ENCODE peak calls at places on chromosomes 7 and 10, in eight cellular contexts. One of them, this sample, is unnamed.

GRCh38 chr7:80134105-80134535 is 511 bp upstream of the GNAI1 start:
- DNase-seq in stimulated activated CD8-positive, alpha-beta memory T cell treated with anti-CD3 and anti-CD28 coated beads, Interleukin-2, amount 100 ng/mL, for 48 hours: no peak
- DNase-seq in ELF-1: no peak
- DNase-seq in PC-9: no peak
- DNase-seq in AG08396: no peak
- DNase-seq in NCI-H1092: no peak
- DNase-seq in nephron progenitor cell: no peak
- DNase-seq in ACHN: no peak
- DNase-seq in this sample: no peak

GRCh38 chr10:132273966-132274365 is 33.8 kb downstream of the STK32C start:
- DNase-seq in ELF-1: no peak
- DNase-seq in nephron progenitor cell: no peak
- DNase-seq in ACHN: no peak
- DNase-seq in NCI-H1092: no peak
- DNase-seq in AG08396: no peak
- DNase-seq in PC-9: no peak
- DNase-seq in stimulated activated CD8-positive, alpha-beta memory T cell treated with anti-CD3 and anti-CD28 coated beads, Interleukin-2, amount 100 ng/mL, for 48 hours: no peak
- DNase-seq in this sample: no peak

GRCh38 chr10:129868470-129869035 is 95.5 kb downstream of the EBF3 start:
- DNase-seq in ELF-1: no peak
- DNase-seq in PC-9: no peak
- DNase-seq in stimulated activated CD8-positive, alpha-beta memory T cell treated with anti-CD3 and anti-CD28 coated beads, Interleukin-2, amount 100 ng/mL, for 48 hours: no peak
- DNase-seq in ACHN: no peak
- DNase-seq in NCI-H1092: no peak
- DNase-seq in AG08396: no peak
- DNase-seq in nephron progenitor cell: no peak
- DNase-seq in this sample: no peak

GRCh38 chr7:153835104-153835503 is 217.1 kb upstream of the DPP6 start:
- DNase-seq in NCI-H1092: peak
- DNase-seq in PC-9: no peak
- DNase-seq in stimulated activated CD8-positive, alpha-beta memory T cell treated with anti-CD3 and anti-CD28 coated beads, Interleukin-2, amount 100 ng/mL, for 48 hours: no peak
- DNase-seq in nephron progenitor cell: no peak
- DNase-seq in AG08396: no peak
- DNase-seq in ELF-1: no peak
- DNase-seq in ACHN: peak
- DNase-seq in this sample: peak

GRCh38 chr7:123774498-123774897 is 25.7 kb upstream of the WASL start:
- DNase-seq in PC-9: no peak
- DNase-seq in ELF-1: no peak
- DNase-seq in AG08396: no peak
- DNase-seq in ACHN: no peak
- DNase-seq in NCI-H1092: no peak
- DNase-seq in nephron progenitor cell: no peak
- DNase-seq in stimulated activated CD8-positive, alpha-beta memory T cell treated with anti-CD3 and anti-CD28 coated beads, Interleukin-2, amount 100 ng/mL, for 48 hours: no peak
- DNase-seq in this sample: no peak

GRCh38 chr7:81752318-81752714 is 17.5 kb downstream of the HGF start:
- DNase-seq in nephron progenitor cell: no peak
- DNase-seq in ACHN: no peak
- DNase-seq in NCI-H1092: no peak
- DNase-seq in stimulated activated CD8-positive, alpha-beta memory T cell treated with anti-CD3 and anti-CD28 coated beads, Interleukin-2, amount 100 ng/mL, for 48 hours: no peak
- DNase-seq in ELF-1: no peak
- DNase-seq in AG08396: no peak
- DNase-seq in PC-9: no peak
- DNase-seq in this sample: no peak

GRCh38 chr10:46560952-46561351 is 4.5 kb upstream of the GPRIN2 start:
- DNase-seq in nephron progenitor cell: peak
- DNase-seq in NCI-H1092: no peak
- DNase-seq in ELF-1: no peak
- DNase-seq in PC-9: peak
- DNase-seq in stimulated activated CD8-positive, alpha-beta memory T cell treated with anti-CD3 and anti-CD28 coated beads, Interleukin-2, amount 100 ng/mL, for 48 hours: no peak
- DNase-seq in AG08396: no peak
- DNase-seq in ACHN: no peak
- DNase-seq in this sample: no peak

GRCh38 chr10:48607356-48608278 is 2.7 kb upstream of the ARHGAP22 start:
- DNase-seq in NCI-H1092: no peak
- DNase-seq in AG08396: no peak
- DNase-seq in PC-9: no peak
- DNase-seq in ELF-1: no peak
- DNase-seq in ACHN: no peak
- DNase-seq in nephron progenitor cell: no peak
- DNase-seq in stimulated activated CD8-positive, alpha-beta memory T cell treated with anti-CD3 and anti-CD28 coated beads, Interleukin-2, amount 100 ng/mL, for 48 hours: no peak
- DNase-seq in this sample: no peak

GRCh38 chr10:97731346-97732051 is 5.4 kb upstream of the ZFYVE27 start:
- DNase-seq in AG08396: peak
- DNase-seq in ELF-1: peak
- DNase-seq in NCI-H1092: peak
- DNase-seq in PC-9: no peak
- DNase-seq in ACHN: peak
- DNase-seq in stimulated activated CD8-positive, alpha-beta memory T cell treated with anti-CD3 and anti-CD28 coated beads, Interleukin-2, amount 100 ng/mL, for 48 hours: no peak
- DNase-seq in nephron progenitor cell: peak
- DNase-seq in this sample: peak

GRCh38 chr7:2015251-2015871 is 217.4 kb downstream of the MAD1L1 start:
- DNase-seq in stimulated activated CD8-positive, alpha-beta memory T cell treated with anti-CD3 and anti-CD28 coated beads, Interleukin-2, amount 100 ng/mL, for 48 hours: no peak
- DNase-seq in PC-9: no peak
- DNase-seq in NCI-H1092: no peak
- DNase-seq in AG08396: no peak
- DNase-seq in nephron progenitor cell: peak
- DNase-seq in ELF-1: no peak
- DNase-seq in ACHN: no peak
- DNase-seq in this sample: no peak

This sample was measured in cerebellum.